ENCODE peak calls at places on chromosome 6, in eight cellular contexts. E, N, M, W, I, K, D and L are unnamed samples.
A peak's percentile ranks its signal among the peaks of the same experiment; 100 is the strongest.

GRCh38 chr6:170345662-170346061 is 39.1 kb downstream of the FAM120B start:
- DNase-seq in M (no peak), N (peak; percentile 2), E (no peak), W (no peak), I (no peak), D (no peak), K (peak; percentile 15), L (no peak)

GRCh38 chr6:137697267-137697938 is 169.7 kb upstream of the TNFAIP3 start:
- DNase-seq in I (no peak), M (peak; percentile 29), W (no peak), K (peak; percentile 28), D (no peak), E (no peak), N (peak; percentile 84), L (no peak)

GRCh38 chr6:158817298-158818007 is 1.7 kb downstream of the EZR start:
- DNase-seq in N (peak; percentile 48), W (no peak), D (peak; percentile 86), E (peak; percentile 65), I (peak; percentile 85), K (no peak), M (no peak), L (no peak)

GRCh38 chr6:12331951-12332749 is 42.0 kb downstream of the EDN1 start:
- DNase-seq in M (no peak), N (peak; percentile 58), K (no peak), I (no peak), D (no peak), E (no peak), W (no peak), L (no peak)

GRCh38 chr6:147287869-147288271 is 83.7 kb downstream of the STXBP5 start:
- DNase-seq in M (peak; percentile 42), E (no peak), W (no peak), N (peak; percentile 69), D (no peak), K (peak; percentile 76), I (no peak), L (no peak)

GRCh38 chr6:160030103-160030502 is 61.2 kb downstream of the IGF2R start:
- DNase-seq in K (peak; percentile 97), D (peak; percentile 94), I (peak; percentile 91), N (peak; percentile 97), E (peak; percentile 88), M (peak; percentile 94), W (peak; percentile 75), L (peak; percentile 95)

GRCh38 chr6:292506-293184 is 358 bp downstream of the DUSP22 start:
- DNase-seq in W (peak; percentile 44), N (peak; percentile 24), D (peak; percentile 94), E (peak; percentile 74), I (peak; percentile 92), K (peak; percentile 43), M (no peak), L (no peak)

GRCh38 chr6:38531134-38531533 is 108.6 kb downstream of the BTBD9 start:
- DNase-seq in W (no peak), K (no peak), I (no peak), D (no peak), E (no peak), M (no peak), N (no peak), L (no peak)

GRCh38 chr6:160393966-160394653 is 45.9 kb downstream of the SLC22A3 start:
- DNase-seq in M (no peak), E (no peak), D (no peak), I (no peak), W (no peak), N (no peak), K (no peak), L (no peak)

GRCh38 chr6:93416575-93417420 is 2.6 kb downstream of the EPHA7 start:
- DNase-seq in K (no peak), M (no peak), D (peak; percentile 72), W (no peak), E (peak; percentile 25), I (no peak), N (no peak), L (no peak)

GRCh38 chr6:166969390-166970002 is 13.1 kb upstream of the RNASET2 start:
- DNase-seq in K (peak; percentile 52), M (no peak), E (no peak), I (no peak), W (no peak), D (no peak), N (no peak), L (no peak)

GRCh38 chr6:111173341-111173740 is 86.0 kb downstream of the SLC16A10 start:
- DNase-seq in N (no peak), W (no peak), M (no peak), K (no peak), D (no peak), I (no peak), E (no peak), L (no peak)

GRCh38 chr6:53347250-53347920 is 1.4 kb downstream of the ELOVL5 start:
- DNase-seq in W (peak; percentile 67), K (peak; percentile 41), N (peak; percentile 45), D (no peak), E (no peak), M (no peak), I (no peak), L (no peak)

GRCh38 chr6:166839006-166839405 is 117.3 kb downstream of the RNASET2 start:
- DNase-seq in E (no peak), K (no peak), N (no peak), W (no peak), D (no peak), I (no peak), M (no peak), L (no peak)

GRCh38 chr6:74420221-74420620 is 724.2 kb downstream of the CD109 start:
- DNase-seq in N (no peak), M (no peak), I (no peak), D (no peak), W (no peak), E (no peak), K (no peak), L (no peak)

GRCh38 chr6:21842875-21843274 is 249.3 kb downstream of the SOX4 start:
- DNase-seq in E (no peak), N (no peak), I (no peak), K (no peak), M (no peak), D (no peak), W (no peak), L (no peak)

GRCh38 chr6:138970159-138970558 is 17.9 kb downstream of the REPS1 start:
- DNase-seq in E (no peak), W (no peak), D (no peak), I (no peak), K (peak; percentile 54), M (no peak), N (no peak), L (no peak)

GRCh38 chr6:13762648-13763441 is 51.2 kb upstream of the RANBP9 start:
- DNase-seq in K (peak; percentile 88), M (peak; percentile 97), D (peak; percentile 90), E (no peak), I (no peak), N (peak; percentile 90), W (peak; percentile 98), L (peak; percentile 96)

GRCh38 chr6:156827382-156827781 is 50.2 kb downstream of the ARID1B start:
- DNase-seq in N (no peak), I (no peak), M (no peak), D (no peak), W (no peak), E (no peak), K (peak; percentile 92), L (no peak)

DNA sequence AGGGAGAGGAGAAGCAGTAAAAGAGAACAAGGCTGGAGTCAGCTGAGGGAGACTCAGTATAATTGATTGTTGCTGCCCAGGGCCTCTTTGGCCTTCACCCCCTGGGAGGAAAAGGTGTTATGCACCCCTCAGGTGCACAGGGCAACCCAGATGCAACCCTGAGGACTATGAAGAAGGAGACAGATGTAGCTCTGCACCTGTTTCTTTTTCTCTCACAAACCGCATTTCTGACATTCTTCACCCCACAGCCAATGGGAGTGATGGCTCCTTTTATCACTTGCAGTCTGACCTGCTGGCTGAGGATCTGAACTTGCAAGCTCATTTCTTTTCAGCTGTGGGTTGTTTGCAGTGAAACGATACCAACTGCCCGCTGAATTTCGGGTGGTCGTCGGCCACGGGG is 64.1 kb upstream of the F13A1 start:
- DNase-seq in I (no peak), M (no peak), D (no peak), N (no peak), K (no peak), W (peak; percentile 69), E (no peak), L (no peak)
- H3K4me3 ChIP-seq in I (no peak overlapping the region), M (no peak overlapping the region), D (no peak overlapping the region), N (no peak overlapping the region), K (no peak overlapping the region), W (no peak overlapping the region), E (no peak overlapping the region), L (no peak overlapping the region)

GRCh38 chr6:30555428-30556005 is 772 bp downstream of the GNL1 start:
- DNase-seq in N (peak; percentile 23), M (no peak), W (no peak), D (peak; percentile 88), K (peak; percentile 31), I (peak; percentile 76), E (peak; percentile 69), L (no peak)

GRCh38 chr6:30556714-30556963 is 350 bp upstream of the GNL1 start:
- DNase-seq in K (no peak), E (peak; percentile 89), N (no peak), W (peak; percentile 88), I (no peak), D (peak; percentile 96), M (no peak), L (no peak)

GRCh38 chr6:30556006-30556713 is at the start of gene GNL1:
- DNase-seq in D (peak; percentile 99), K (peak; percentile 82), N (peak; percentile 85), E (peak; percentile 93), I (peak; percentile 99), M (peak; percentile 79), W (peak; percentile 92), L (peak; percentile 64)

GRCh38 chr6:30554962-30555361 is 1.3 kb downstream of the GNL1 start:
- DNase-seq in N (peak; percentile 5), E (no peak), M (no peak), D (no peak), I (no peak), K (no peak), W (no peak), L (no peak)

GRCh38 chr6:30554404-30554803 is 1.9 kb downstream of the GNL1 start:
- DNase-seq in E (no peak), K (no peak), N (no peak), I (no peak), M (no peak), D (no peak), W (no peak), L (no peak)
- H3K4me3 ChIP-seq in E (no peak overlapping the region), K (no peak overlapping the region), N (no peak overlapping the region), I (no peak overlapping the region), M (peak overlapping the region; percentile 74), D (no peak overlapping the region), W (no peak overlapping the region), L (peak overlapping the region; percentile 99)

DNA sequence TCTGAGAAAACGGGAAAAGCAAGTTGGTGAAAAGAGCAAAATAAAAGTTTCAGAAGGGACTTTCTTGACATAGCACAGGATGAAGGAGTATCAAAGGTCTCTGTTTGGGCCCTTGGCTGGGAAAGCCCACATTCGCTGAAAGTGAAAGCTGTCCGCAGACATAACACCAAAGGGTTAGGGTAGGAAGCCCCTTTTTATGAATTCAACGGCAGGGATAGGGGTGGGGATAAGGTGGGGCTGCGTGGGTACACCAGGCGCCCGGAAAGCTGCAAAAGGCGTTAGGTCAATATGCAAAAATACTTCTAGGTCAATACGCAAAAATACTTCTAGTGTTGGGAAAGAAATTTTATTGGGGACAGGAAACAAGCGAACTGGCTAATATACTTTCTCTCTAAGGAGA is 135.1 kb downstream of the OR2B2 start:
- DNase-seq in D (no peak), I (no peak), W (no peak), E (no peak), K (no peak), N (no peak), M (no peak), L (no peak)
- H3K4me3 ChIP-seq in D (no peak overlapping the region), I (no peak overlapping the region), W (no peak overlapping the region), E (no peak overlapping the region), K (no peak overlapping the region), N (no peak overlapping the region), M (no peak overlapping the region), L (no peak overlapping the region)

GRCh38 chr6:30171677-30172471 is 8.5 kb downstream of the TRIM15 start:
- DNase-seq in I (peak; percentile 81), N (no peak), K (peak; percentile 19), E (no peak), M (no peak), W (no peak), D (no peak), L (no peak)
- H3K4me3 ChIP-seq in I (no peak overlapping the region), N (no peak overlapping the region), K (no peak overlapping the region), E (no peak overlapping the region), M (peak overlapping the region; percentile 10), W (no peak overlapping the region), D (no peak overlapping the region), L (no peak overlapping the region)